ENCODE peak calls at places on chromosomes 2 and 18, in six cellular contexts. D, P, B, F, H and C are unnamed samples.
A peak's percentile ranks its signal among the peaks of the same experiment; 100 is the strongest.

GRCh38 chr18:48775372-48776160 is 175.2 kb downstream of the SMAD7 start:
- DNase-seq in B (no peak), P (no peak), D (no peak), H (no peak), F (no peak), C (no peak)

GRCh38 chr2:13091463-13091862 is 374.7 kb downstream of the TRIB2 start:
- DNase-seq in P (no peak), F (no peak), H (no peak), B (no peak), D (no peak), C (no peak)

GRCh38 chr2:104385743-104386142 is 468.2 kb upstream of the POU3F3 start:
- DNase-seq in D (no peak), B (no peak), P (no peak), H (no peak), F (no peak), C (no peak)

GRCh38 chr2:158779621-158780020 is 15.5 kb upstream of the DAPL1 start:
- DNase-seq in B (no peak), P (peak; percentile 46), D (no peak), F (no peak), H (no peak), C (no peak)

GRCh38 chr2:28906376-28906775 is 11.9 kb downstream of the WDR43 start:
- DNase-seq in H (no peak), F (no peak), B (no peak), P (no peak), D (no peak), C (no peak)

GRCh38 chr2:239092571-239093294 is 244.8 kb downstream of the TWIST2 start:
- DNase-seq in D (no peak), F (no peak), P (peak; percentile 44), B (no peak), H (no peak), C (no peak)

GRCh38 chr2:213545481-213545880 is 261.2 kb downstream of the SPAG16 start:
- DNase-seq in D (no peak), H (no peak), P (no peak), F (no peak), B (no peak), C (no peak)

GRCh38 chr2:60759654-60760053 is 3.6 kb downstream of the PAPOLG start:
- DNase-seq in F (no peak), D (no peak), B (no peak), H (no peak), P (no peak), C (no peak)

GRCh38 chr18:37963837-37964236 is 398.2 kb upstream of the CELF4 start:
- DNase-seq in F (no peak), H (no peak), P (no peak), B (no peak), D (no peak), C (no peak)

GRCh38 chr2:23621616-23622015 is 236.6 kb downstream of the KLHL29 start:
- DNase-seq in F (no peak), D (no peak), P (no peak), B (no peak), H (no peak), C (no peak)

GRCh38 chr2:19785432-19785831 is 116.4 kb downstream of the TTC32 start:
- DNase-seq in H (peak; percentile 23), B (no peak), F (no peak), D (no peak), P (no peak), C (peak; percentile 59)

GRCh38 chr2:9462872-9463697 is 11.3 kb upstream of the IAH1 start:
- DNase-seq in D (no peak), B (no peak), F (peak; percentile 73), P (no peak), H (no peak), C (no peak)

GRCh38 chr2:130963849-130964793 is 127.4 kb downstream of the ARHGEF4 start:
- DNase-seq in D (no peak), H (no peak), F (no peak), B (no peak), P (no peak), C (no peak)

GRCh38 chr2:235766206-235766794 is 272.5 kb downstream of the AGAP1 start:
- DNase-seq in B (peak; percentile 62), F (peak; percentile 51), P (peak; percentile 80), D (peak; percentile 73), H (peak; percentile 60), C (peak; percentile 55)

GRCh38 chr18:63257453-63257852 is 62.1 kb downstream of the BCL2 start:
- DNase-seq in B (no peak), P (no peak), D (no peak), F (no peak), H (no peak), C (no peak)

GRCh38 chr2:151297882-151298281 is 8.4 kb upstream of the NMI start:
- DNase-seq in F (no peak), B (peak; percentile 17), D (no peak), H (no peak), P (no peak), C (no peak)

GRCh38 chr2:146295080-146295670 is 1549.7 kb upstream of the ACVR2A start:
- DNase-seq in D (no peak), B (no peak), H (no peak), P (no peak), F (no peak), C (no peak)

GRCh38 chr18:6648581-6648980 is 80.9 kb upstream of the ARHGAP28 start:
- DNase-seq in F (no peak), H (no peak), P (peak; percentile 7), B (no peak), D (no peak), C (no peak)

GRCh38 chr18:68186039-68186438 is 528.9 kb downstream of the TMX3 start:
- DNase-seq in F (no peak), P (no peak), B (no peak), H (no peak), D (no peak), C (no peak)

GRCh38 chr2:121398853-121399252 is 113.9 kb upstream of the TFCP2L1 start:
- DNase-seq in D (no peak), B (no peak), H (no peak), P (no peak), F (no peak), C (no peak)

GRCh38 chr2:75431276-75431675 is 129.5 kb downstream of the EVA1A start:
- DNase-seq in D (no peak), F (no peak), B (no peak), P (no peak), H (no peak), C (no peak)

GRCh38 chr2:219430633-219431615 is 3.7 kb upstream of the SPEG start:
- DNase-seq in P (peak; percentile 65), B (no peak), F (peak; percentile 17), H (peak; percentile 41), D (peak; percentile 5), C (peak; percentile 40)

GRCh38 chr2:238968616-238969394 is 120.9 kb downstream of the TWIST2 start:
- DNase-seq in D (no peak), P (no peak), F (no peak), B (no peak), H (no peak), C (no peak)

GRCh38 chr2:132916219-132916618 is 246.2 kb upstream of the LYPD1 start:
- DNase-seq in D (no peak), P (no peak), F (no peak), B (no peak), H (no peak), C (no peak)

GRCh38 chr2:48870503-48870902 is 115.0 kb upstream of the LHCGR start:
- DNase-seq in D (no peak), P (no peak), B (no peak), H (no peak), F (no peak), C (no peak)

GRCh38 chr2:238726670-238727584 is 121.0 kb upstream of the TWIST2 start:
- DNase-seq in F (no peak), H (no peak), B (no peak), D (no peak), P (no peak), C (no peak)

GRCh38 chr2:240425697-240426096 is 9.8 kb upstream of the GPC1 start:
- DNase-seq in D (no peak), P (no peak), B (no peak), H (no peak), F (no peak), C (no peak)

GRCh38 chr2:190270298-190270697 is 49.3 kb downstream of the HIBCH start:
- DNase-seq in B (no peak), P (no peak), F (no peak), D (no peak), H (no peak), C (no peak)

GRCh38 chr18:48762836-48763713 is 187.7 kb downstream of the SMAD7 start:
- DNase-seq in D (no peak), B (no peak), H (no peak), P (no peak), F (no peak), C (no peak)

GRCh38 chr2:238439093-238439849 is 12.5 kb downstream of the ASB1 start:
- DNase-seq in B (peak; percentile 36), F (no peak), D (peak; percentile 99), P (peak; percentile 66), H (peak; percentile 100), C (peak; percentile 90)

GRCh38 chr18:48933578-48934399 is 17.0 kb downstream of the SMAD7 start:
- DNase-seq in B (no peak), D (no peak), F (no peak), H (peak; percentile 62), P (no peak), C (no peak)

GRCh38 chr18:46174317-46175039 is 70.3 kb downstream of the HAUS1 start:
- DNase-seq in B (peak; percentile 60), H (peak; percentile 44), P (peak; percentile 41), D (no peak), F (peak; percentile 23), C (peak; percentile 32)

GRCh38 chr18:9418047-9418690 is 57.1 kb upstream of the RALBP1 start:
- DNase-seq in P (no peak), H (no peak), D (no peak), B (no peak), F (no peak), C (no peak)

GRCh38 chr18:10285283-10285640 is 169.2 kb upstream of the APCDD1 start:
- DNase-seq in F (no peak), H (no peak), B (no peak), P (no peak), D (no peak), C (no peak)

GRCh38 chr2:39981877-39982276 is 202.8 kb upstream of the THUMPD2 start:
- DNase-seq in D (no peak), P (peak; percentile 11), H (no peak), F (no peak), B (no peak), C (no peak)

GRCh38 chr2:174145827-174146226 is 102.5 kb downstream of the OLA1 start:
- DNase-seq in F (no peak), D (no peak), H (no peak), P (no peak), B (peak; percentile 18), C (no peak)

GRCh38 chr2:208548689-208549088 is 142.1 kb downstream of the PTH2R start:
- DNase-seq in D (no peak), F (no peak), P (no peak), H (no peak), B (no peak), C (no peak)